ENCODE peak calls at places on chromosomes 5 and 9, in six cellular contexts. C is right lobe of liver, L is psoas muscle, V is colonic mucosa, B is tibial artery, A is AG10803. I is an unnamed sample.

GRCh38 chr9:107484117-107484723 is 5.3 kb downstream of the KLF4 start:
- DNase-seq in C (no peak), L (no peak), V (peak), B (no peak), A (peak), I (no peak)

GRCh38 chr9:127267793-127268507 is 3.4 kb downstream of the GARNL3 start:
- DNase-seq in C (no peak), L (no peak), V (no peak), B (no peak), A (no peak), I (no peak)

GRCh38 chr5:126438267-126438666 is 15.1 kb downstream of the GRAMD2B start:
- DNase-seq in C (no peak), L (no peak), V (no peak), B (no peak), A (no peak), I (no peak)

GRCh38 chr9:120839146-120839545 is 3.6 kb downstream of the PSMD5 start:
- DNase-seq in C (no peak), L (no peak), V (no peak), B (no peak), A (no peak), I (no peak)

GRCh38 chr9:38137342-38137741 is 68.3 kb upstream of the SHB start:
- DNase-seq in C (no peak), L (no peak), V (no peak), B (no peak), A (no peak), I (no peak)

GRCh38 chr5:43729846-43730478 is 127.0 kb downstream of the NNT start:
- DNase-seq in C (no peak), L (no peak), V (no peak), B (no peak), A (peak), I (no peak)

GRCh38 chr9:23826120-23826629 is at the start of gene ELAVL2:
- DNase-seq in C (peak), L (peak), V (peak), B (peak), A (peak), I (peak)

GRCh38 chr9:136958898-136959850 is 7.1 kb downstream of the LCN12 start:
- DNase-seq in C (no peak), L (no peak), V (no peak), B (no peak), A (no peak), I (no peak)

GRCh38 chr5:79642210-79642609 is 30.0 kb downstream of the TENT2 start:
- DNase-seq in C (no peak), L (no peak), V (no peak), B (no peak), A (no peak), I (no peak)

GRCh38 chr5:68406344-68406743 is 190.8 kb downstream of the PIK3R1 start:
- DNase-seq in C (no peak), L (no peak), V (peak), B (no peak), A (no peak), I (no peak)

GRCh38 chr5:59222687-59223511 is 640.0 kb downstream of the RAB3C start:
- DNase-seq in C (no peak), L (no peak), V (peak), B (no peak), A (no peak), I (no peak)

GRCh38 chr5:57937025-57937424 is 454.4 kb upstream of the ACTBL2 start:
- DNase-seq in C (no peak), L (no peak), V (no peak), B (no peak), A (peak), I (no peak)

GRCh38 chr9:116238225-116238624 is 84.6 kb downstream of the PAPPA start:
- DNase-seq in C (no peak), L (no peak), V (no peak), B (no peak), A (peak), I (no peak)

GRCh38 chr9:125525846-125526619 is 181.0 kb downstream of the MAPKAP1 start:
- DNase-seq in C (no peak), L (no peak), V (no peak), B (no peak), A (peak), I (no peak)

GRCh38 chr9:124776952-124777645 is at the start of gene OLFML2A:
- DNase-seq in C (no peak), L (peak), V (no peak), B (peak), A (no peak), I (peak)

GRCh38 chr5:160467555-160468418 is 46.1 kb downstream of the PTTG1 start:
- DNase-seq in C (peak), L (peak), V (peak), B (peak), A (peak), I (no peak)

GRCh38 chr5:93746406-93747056 is 5.1 kb upstream of the POU5F2 start:
- DNase-seq in C (no peak), L (no peak), V (no peak), B (no peak), A (no peak), I (no peak)

GRCh38 chr5:102678267-102679058 is 76.6 kb upstream of the PAM start:
- DNase-seq in C (no peak), L (no peak), V (no peak), B (no peak), A (peak), I (no peak)

GRCh38 chr5:159765034-159765433 is 151.2 kb upstream of the ADRA1B start:
- DNase-seq in C (no peak), L (no peak), V (no peak), B (no peak), A (peak), I (no peak)

GRCh38 chr9:94632736-94633135 is 6.6 kb downstream of the FBP1 start:
- DNase-seq in C (no peak), L (no peak), V (no peak), B (no peak), A (peak), I (no peak)

GRCh38 chr5:173498871-173499470 is 117.5 kb downstream of the BOD1 start:
- DNase-seq in C (no peak), L (peak), V (no peak), B (no peak), A (no peak), I (no peak)

GRCh38 chr9:14895806-14896205 is 14.4 kb downstream of the FREM1 start:
- DNase-seq in C (no peak), L (no peak), V (no peak), B (no peak), A (peak), I (no peak)

GRCh38 chr9:83441390-83441789 is 96.8 kb downstream of the FRMD3 start:
- DNase-seq in C (no peak), L (no peak), V (no peak), B (no peak), A (peak), I (no peak)

GRCh38 chr5:60633336-60633735 is 66.6 kb downstream of the DEPDC1B start:
- DNase-seq in C (no peak), L (no peak), V (no peak), B (peak), A (peak), I (no peak)

GRCh38 chr5:66882592-66883227 is 286.5 kb downstream of the MAST4 start:
- DNase-seq in C (no peak), L (no peak), V (no peak), B (no peak), A (no peak), I (no peak)

GRCh38 chr5:159610966-159611579 is 280.8 kb upstream of the IL12B start:
- DNase-seq in C (no peak), L (no peak), V (no peak), B (no peak), A (no peak), I (no peak)

GRCh38 chr9:117815315-117815714 is 111.1 kb downstream of the TLR4 start:
- DNase-seq in C (no peak), L (no peak), V (no peak), B (no peak), A (no peak), I (no peak)

GRCh38 chr5:10272053-10272869 is 22.2 kb downstream of the CCT5 start:
- DNase-seq in C (no peak), L (no peak), V (peak), B (no peak), A (no peak), I (peak)

GRCh38 chr9:113989781-113990569 is 88.1 kb downstream of the AMBP start:
- DNase-seq in C (no peak), L (no peak), V (no peak), B (no peak), A (no peak), I (no peak)

GRCh38 chr5:15124461-15124860 is 252.9 kb upstream of the ANKH start:
- DNase-seq in C (no peak), L (no peak), V (no peak), B (no peak), A (no peak), I (no peak)

GRCh38 chr5:7146886-7147285 is 249.1 kb upstream of the ADCY2 start:
- DNase-seq in C (no peak), L (no peak), V (peak), B (no peak), A (no peak), I (no peak)

GRCh38 chr5:180121799-180122198 is 50.2 kb upstream of the RNF130 start:
- DNase-seq in C (no peak), L (no peak), V (no peak), B (no peak), A (no peak), I (no peak)

GRCh38 chr5:126998201-126998631 is 32.1 kb downstream of the MARCHF3 start:
- DNase-seq in C (no peak), L (peak), V (no peak), B (no peak), A (peak), I (no peak)

GRCh38 chr9:88266416-88266815 is 121.8 kb upstream of the SPIN1 start:
- DNase-seq in C (no peak), L (no peak), V (no peak), B (no peak), A (no peak), I (no peak)

GRCh38 chr5:54455413-54456157 is at the start of gene HSPB3:
- DNase-seq in C (no peak), L (peak), V (no peak), B (no peak), A (peak), I (no peak)

GRCh38 chr9:94134629-94135028 is 50.4 kb downstream of the PTPDC1 start:
- DNase-seq in C (no peak), L (no peak), V (no peak), B (no peak), A (no peak), I (no peak)

GRCh38 chr9:78261403-78262001 is 25.6 kb downstream of the CEP78 start:
- DNase-seq in C (no peak), L (no peak), V (no peak), B (no peak), A (peak), I (no peak)
- TF ChIP-seq CTCF in C (peak), L (peak), V (peak), B (peak), A (peak), I (peak)

DNA sequence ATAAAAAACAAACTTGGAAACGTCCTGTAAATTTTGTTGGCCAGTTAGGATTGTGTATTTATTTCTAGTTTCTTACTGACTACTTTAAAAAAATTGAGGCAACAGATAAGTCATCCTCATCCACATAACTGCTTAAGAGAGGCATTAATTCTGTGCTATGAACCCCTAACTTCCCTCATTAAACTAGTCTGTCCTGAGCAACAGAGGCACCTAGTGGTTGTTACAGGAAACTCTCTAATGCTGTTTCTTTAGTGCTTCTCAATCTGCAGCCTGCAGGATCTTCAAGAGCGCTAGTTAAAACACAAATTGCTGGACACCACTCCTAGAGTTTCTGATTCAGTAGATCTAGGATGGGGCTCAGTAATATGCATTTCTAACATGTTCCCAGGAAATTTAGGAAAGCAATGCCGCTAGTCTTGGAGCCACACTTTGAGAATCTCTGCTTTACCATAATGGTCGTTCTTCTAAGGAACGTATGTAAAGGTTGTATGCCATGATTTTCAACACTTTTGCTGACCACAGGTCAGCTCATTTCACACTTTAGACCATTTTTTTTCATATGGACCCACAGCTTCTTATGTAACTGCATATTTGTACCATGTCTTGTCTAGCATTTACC is 410.1 kb upstream of the SMARCA2 start:
- DNase-seq in C (no peak), L (no peak), V (no peak), B (no peak), A (peak), I (no peak)
- TF ChIP-seq CTCF in C (peak), L (peak), V (peak), B (peak), A (peak), I (peak)

GRCh38 chr9:134438204-134438788 is 112.0 kb downstream of the RXRA start:
- DNase-seq in C (no peak), L (peak), V (no peak), B (no peak), A (no peak), I (no peak)
- TF ChIP-seq CTCF in C (no peak), L (peak), V (no peak), B (no peak), A (no peak), I (no peak)

DNA sequence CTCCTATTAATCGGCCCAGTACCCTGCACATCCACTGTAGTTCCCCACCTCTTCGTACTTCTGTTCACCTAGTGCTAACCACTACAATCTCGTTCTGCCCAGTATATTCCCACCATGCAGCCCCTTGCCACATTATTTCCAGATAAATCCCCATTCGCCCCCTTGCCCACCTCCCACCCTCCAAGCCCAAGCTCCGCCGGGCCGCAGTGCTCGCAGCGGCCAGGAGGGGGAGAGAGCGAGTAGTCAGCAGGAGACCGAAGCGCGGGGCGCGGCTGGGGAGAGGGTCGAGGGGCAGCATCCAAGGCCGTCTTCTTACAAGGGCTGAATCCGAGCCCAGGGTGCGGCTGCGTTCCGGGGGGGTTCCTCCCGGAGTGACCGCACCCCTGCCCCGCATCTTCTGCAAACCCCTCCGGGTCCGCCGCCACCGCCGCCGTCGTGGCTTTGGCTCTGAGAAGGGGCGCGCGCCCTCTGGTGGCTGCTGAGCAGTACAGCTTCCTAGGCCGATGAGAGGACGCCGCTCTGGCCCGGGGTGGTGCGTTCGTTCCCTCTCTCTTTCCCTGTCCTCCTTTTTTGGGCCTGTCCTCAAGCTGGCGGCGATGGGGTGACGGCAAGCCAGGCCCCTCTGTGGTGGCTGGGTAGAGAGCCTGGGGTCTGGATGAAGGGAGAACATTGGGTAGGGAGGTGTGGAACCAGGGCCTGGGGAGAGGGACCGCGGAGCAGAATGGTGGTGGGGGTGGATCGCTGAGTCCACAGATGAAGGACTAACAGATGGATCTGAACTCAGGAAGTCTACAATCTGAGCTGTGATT is 30.0 kb upstream of the PSD2 start:
- DNase-seq in C (peak), L (peak), V (peak), B (peak), A (peak), I (no peak)
- TF ChIP-seq CTCF in C (peak), L (peak), V (peak), B (peak), A (peak), I (peak)